ENCODE peak calls at places on chromosomes 13 and 19, in seven cellular contexts. Y is HCT116, E is K562, S is GM12878, I is HepG2, W is SK-N-SH, F is T47D. D is an unnamed sample.

GRCh38 chr19:38848299-38849146 is 1.3 kb downstream of the HNRNPL start:
- DNase-seq in Y (no peak), E (no peak), S (no peak), I (no peak), W (no peak), F (no peak), D (no peak)

GRCh38 chr13:32121316-32121715 is 89.7 kb downstream of the FRY start:
- DNase-seq in Y (no peak), E (no peak), S (no peak), I (no peak), W (no peak), F (no peak), D (no peak)

GRCh38 chr13:75803175-75803611 is 167.1 kb downstream of the LMO7 start:
- DNase-seq in Y (no peak), E (no peak), S (no peak), I (no peak), W (no peak), F (peak), D (peak)

GRCh38 chr13:70905035-70905434 is 796.8 kb upstream of the KLHL1 start:
- DNase-seq in Y (no peak), E (no peak), S (no peak), I (no peak), W (no peak), F (no peak), D (no peak)

GRCh38 chr13:83780201-83780600 is 102.1 kb downstream of the SLITRK1 start:
- DNase-seq in Y (peak), E (peak), S (no peak), I (peak), W (peak), F (peak), D (no peak)

GRCh38 chr13:23380534-23380933 is 53.0 kb downstream of the SACS start:
- DNase-seq in Y (no peak), E (no peak), S (no peak), I (no peak), W (no peak), F (no peak), D (no peak)

GRCh38 chr13:33633701-33634525 is 184.0 kb upstream of the RFC3 start:
- DNase-seq in Y (no peak), E (no peak), S (no peak), I (peak), W (no peak), F (peak), D (no peak)

GRCh38 chr13:59771272-59771671 is 392.5 kb downstream of the DIAPH3 start:
- DNase-seq in Y (no peak), E (no peak), S (no peak), I (peak), W (peak), F (peak), D (no peak)

GRCh38 chr13:79779761-79780160 is 298.8 kb downstream of the NDFIP2 start:
- DNase-seq in Y (no peak), E (no peak), S (no peak), I (peak), W (no peak), F (no peak), D (no peak)

GRCh38 chr19:33096005-33096404 is 15.0 kb downstream of the GPATCH1 start:
- DNase-seq in Y (no peak), E (no peak), S (no peak), I (no peak), W (no peak), F (no peak), D (no peak)

GRCh38 chr19:3366761-3367571 is 583 bp downstream of the NFIC start:
- DNase-seq in Y (no peak), E (peak), S (no peak), I (no peak), W (peak), F (peak), D (peak)

GRCh38 chr13:85806553-85807175 is 7.4 kb upstream of the SLITRK6 start:
- DNase-seq in Y (peak), E (no peak), S (no peak), I (peak), W (peak), F (peak), D (no peak)

GRCh38 chr13:30409911-30410704 is 12.2 kb upstream of the UBE2L5 start:
- DNase-seq in Y (no peak), E (no peak), S (no peak), I (no peak), W (no peak), F (no peak), D (no peak)

GRCh38 chr13:31372454-31372853 is 172.7 kb downstream of the B3GLCT start:
- DNase-seq in Y (no peak), E (no peak), S (no peak), I (no peak), W (no peak), F (no peak), D (no peak)

GRCh38 chr19:28968721-28969120 is 244.2 kb downstream of the UQCRFS1 start:
- DNase-seq in Y (no peak), E (no peak), S (no peak), I (no peak), W (no peak), F (no peak), D (no peak)

GRCh38 chr13:31518666-31519065 is 220.7 kb upstream of the RXFP2 start:
- DNase-seq in Y (no peak), E (no peak), S (no peak), I (no peak), W (no peak), F (no peak), D (no peak)

GRCh38 chr13:60267498-60268202 is 103.9 kb upstream of the DIAPH3 start:
- DNase-seq in Y (no peak), E (peak), S (no peak), I (no peak), W (no peak), F (peak), D (peak)

GRCh38 chr13:40271931-40272775 is 394.3 kb downstream of the FOXO1 start:
- DNase-seq in Y (no peak), E (no peak), S (no peak), I (no peak), W (no peak), F (peak), D (no peak)

GRCh38 chr19:963401-964022 is 20.6 kb upstream of the WDR18 start:
- DNase-seq in Y (no peak), E (no peak), S (no peak), I (no peak), W (no peak), F (no peak), D (no peak)

GRCh38 chr13:32955881-32956594 is 60.2 kb upstream of the KL start:
- DNase-seq in Y (no peak), E (no peak), S (no peak), I (no peak), W (no peak), F (no peak), D (no peak)

GRCh38 chr13:51645154-51645650 is 60.9 kb downstream of the WDFY2 start:
- DNase-seq in Y (no peak), E (no peak), S (no peak), I (no peak), W (no peak), F (no peak), D (no peak)

GRCh38 chr13:75702476-75702875 is 66.3 kb downstream of the LMO7 start:
- DNase-seq in Y (no peak), E (no peak), S (no peak), I (no peak), W (no peak), F (no peak), D (no peak)

GRCh38 chr19:52735734-52736133 is 890 bp upstream of the ZNF611 start:
- DNase-seq in Y (no peak), E (no peak), S (no peak), I (peak), W (no peak), F (peak), D (peak)
- TF ChIP-seq JUND in Y (no peak), E (no peak), S (no peak), I (no peak), W (no peak), F (no peak), D (peak)

GRCh38 chr13:113528798-113529180 is 38.3 kb upstream of the DCUN1D2 start:
- DNase-seq in Y (no peak), E (no peak), S (no peak), I (no peak), W (no peak), F (no peak), D (no peak)
- TF ChIP-seq JUND in Y (no peak), E (no peak), S (no peak), I (no peak), W (no peak), F (no peak), D (no peak)

DNA sequence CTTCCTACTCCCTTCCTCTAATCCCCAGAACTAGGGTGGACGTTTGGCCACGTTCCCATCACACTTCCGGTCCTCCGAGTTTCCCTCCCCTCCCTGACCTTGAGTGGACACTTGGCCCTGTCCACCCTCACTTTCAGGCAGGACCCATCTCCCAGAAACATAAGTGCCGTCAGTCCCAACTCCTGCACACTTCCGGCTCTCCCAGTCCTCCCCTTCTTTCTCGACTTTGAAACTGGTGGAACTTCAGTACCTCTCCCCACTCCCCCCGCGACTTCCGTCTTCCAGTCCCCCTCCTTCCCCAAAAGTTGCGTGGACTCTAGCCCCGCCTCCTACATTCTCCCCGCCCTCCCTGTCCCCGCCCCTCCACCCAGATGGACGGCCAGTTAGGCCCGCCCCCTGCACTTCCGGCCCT is 278 bp upstream of the ZNF274 start:
- DNase-seq in Y (no peak), E (peak), S (no peak), I (no peak), W (peak), F (peak), D (no peak)
- TF ChIP-seq JUND in Y (no peak), E (no peak), S (no peak), I (no peak), W (no peak), F (no peak), D (no peak)

DNA sequence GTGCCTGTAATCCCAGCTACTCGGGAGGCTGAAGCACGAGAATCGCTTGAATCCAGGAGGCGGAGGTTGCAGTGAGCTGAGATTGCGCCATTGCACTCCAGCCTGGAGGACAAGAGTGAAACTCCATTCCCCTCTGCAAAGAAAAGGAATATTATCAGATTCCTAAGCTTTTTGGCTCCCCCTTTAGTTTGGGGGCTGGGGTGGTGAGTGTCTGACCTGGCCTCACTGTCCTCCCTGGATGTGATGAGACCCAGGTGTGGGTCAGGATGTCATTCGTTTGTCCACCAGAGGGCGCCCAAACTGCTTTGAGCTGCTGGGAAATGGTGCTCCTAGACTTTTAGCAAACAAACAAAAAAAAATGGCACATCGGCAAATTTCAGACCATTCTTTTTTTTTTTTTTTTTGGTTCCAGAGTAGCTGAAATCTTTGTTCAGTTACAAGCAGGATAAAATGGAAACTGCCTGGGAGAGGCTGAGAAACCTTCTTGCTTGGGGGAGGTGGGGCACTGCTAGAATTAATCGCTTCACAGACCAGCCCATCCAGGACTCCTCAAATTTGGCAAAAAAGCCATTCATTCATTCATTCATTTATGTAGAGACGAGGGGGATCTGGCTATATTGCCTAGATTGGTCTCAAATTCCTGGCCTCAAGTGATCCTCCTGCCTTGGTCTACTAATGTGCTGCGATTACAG is 29.4 kb downstream of the SPC24 start:
- DNase-seq in Y (peak), E (peak), S (no peak), I (peak), W (peak), F (peak), D (no peak)
- TF ChIP-seq JUND in Y (no peak), E (no peak), S (no peak), I (no peak), W (no peak), F (no peak), D (no peak)

DNA sequence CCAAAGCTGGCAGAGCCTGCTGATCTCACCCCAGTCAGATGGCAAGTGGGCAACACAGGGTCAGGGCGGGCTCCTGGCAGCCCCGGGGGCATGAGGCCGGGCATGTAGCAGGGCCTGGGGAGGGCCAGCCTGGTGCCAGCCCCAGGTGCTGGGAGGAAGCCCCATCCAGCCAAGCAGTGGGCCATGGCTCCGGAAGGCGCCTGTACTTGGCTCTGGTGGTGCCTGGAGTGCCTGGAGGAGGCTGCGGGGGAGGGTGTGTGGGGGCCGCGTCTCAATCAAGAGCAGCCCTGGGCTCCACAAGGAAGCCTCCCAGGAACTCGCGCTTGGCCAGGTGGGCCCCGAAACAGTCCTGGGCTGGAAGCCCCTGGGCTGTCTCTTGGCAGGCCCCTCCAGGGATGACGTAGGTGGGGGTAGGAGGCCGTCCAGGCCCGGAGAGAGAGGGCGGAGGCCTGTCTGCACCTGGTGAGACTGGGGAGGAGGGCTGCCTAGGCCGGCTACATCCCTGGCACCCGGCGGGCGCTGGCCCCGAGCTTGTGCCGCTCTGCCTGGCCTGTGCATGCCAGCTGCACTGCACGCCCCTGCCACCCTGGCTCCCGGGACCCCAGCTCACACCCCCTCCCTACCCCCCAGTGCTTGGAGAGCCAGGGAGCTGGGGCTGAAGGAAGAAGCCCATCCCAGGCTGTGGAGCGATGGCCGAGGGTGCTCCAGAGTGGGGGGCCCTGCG is 45.9 kb downstream of the COMP start:
- DNase-seq in Y (no peak), E (no peak), S (no peak), I (no peak), W (peak), F (no peak), D (no peak)
- TF ChIP-seq JUND in Y (no peak), E (no peak), S (no peak), I (no peak), W (no peak), F (no peak), D (no peak)

GRCh38 chr13:48563611-48564010 is 30.7 kb upstream of the RCBTB2 start:
- DNase-seq in Y (no peak), E (no peak), S (no peak), I (no peak), W (no peak), F (no peak), D (no peak)

GRCh38 chr13:48564046-48564445 is 31.2 kb upstream of the RCBTB2 start:
- DNase-seq in Y (no peak), E (no peak), S (no peak), I (no peak), W (peak), F (no peak), D (no peak)

GRCh38 chr13:48560657-48561337 is 27.9 kb upstream of the RCBTB2 start:
- DNase-seq in Y (no peak), E (no peak), S (no peak), I (no peak), W (no peak), F (no peak), D (no peak)

GRCh38 chr13:48561461-48562224 is 28.8 kb upstream of the RCBTB2 start:
- DNase-seq in Y (no peak), E (no peak), S (no peak), I (no peak), W (peak), F (no peak), D (no peak)

GRCh38 chr13:48562296-48563066 is 29.6 kb upstream of the RCBTB2 start:
- DNase-seq in Y (no peak), E (peak), S (peak), I (no peak), W (no peak), F (no peak), D (no peak)
- TF ChIP-seq JUND in Y (no peak), E (no peak), S (no peak), I (no peak), W (no peak), F (no peak), D (no peak)

DNA sequence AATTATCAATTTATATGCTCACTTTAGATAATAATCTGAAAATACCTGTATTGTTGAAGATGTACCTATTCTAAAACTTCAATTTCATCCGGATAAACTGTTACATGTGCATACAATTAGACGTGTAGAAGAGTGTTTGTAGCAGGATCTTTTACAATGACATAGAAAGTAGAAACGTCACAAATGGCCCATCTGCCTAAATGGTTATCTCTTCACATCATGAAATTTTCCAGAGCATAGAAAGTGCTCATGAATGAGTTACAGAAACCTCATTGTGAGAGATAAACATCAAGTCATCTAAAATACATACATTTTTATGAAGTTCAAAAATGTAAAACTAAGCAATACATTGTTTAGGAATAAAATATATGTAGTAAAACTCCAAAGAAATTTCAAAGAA is 607.4 kb downstream of the GPC6 start:
- DNase-seq in Y (no peak), E (no peak), S (no peak), I (no peak), W (peak), F (no peak), D (no peak)
- TF ChIP-seq JUND in Y (no peak), E (no peak), S (no peak), I (no peak), W (peak), F (no peak), D (no peak)